ENCODE peak calls at places on chromosomes 6 and 20, in ten cellular contexts. U, F, W, J, E, H, M, K, Z and X are unnamed samples.

GRCh38 chr6:41200296-41200900 is 551 bp downstream of the TREML2 start:
- DNase-seq in U (no peak), F (no peak), W (no peak), J (no peak), E (no peak), H (peak; percentile 37), M (no peak), K (peak; percentile 75), Z (peak; percentile 73), X (peak; percentile 68)

GRCh38 chr20:48342822-48343513 is 484.8 kb downstream of the PREX1 start:
- DNase-seq in U (no peak), F (no peak), W (no peak), J (no peak), E (no peak), H (no peak), M (no peak), K (no peak), Z (no peak), X (no peak)

GRCh38 chr6:56902551-56903464 is 52.1 kb upstream of the BEND6 start:
- DNase-seq in U (peak; percentile 14), F (peak; percentile 30), W (no peak), J (peak; percentile 13), E (no peak), H (peak; percentile 19), M (no peak), K (peak; percentile 85), Z (peak; percentile 31), X (peak; percentile 14)

GRCh38 chr6:26195376-26195923 is 108.2 kb downstream of the HFE start:
- DNase-seq in U (peak; percentile 44), F (peak; percentile 94), W (peak; percentile 81), J (peak; percentile 83), E (no peak), H (peak; percentile 90), M (peak; percentile 80), K (peak; percentile 95), Z (peak; percentile 91), X (peak; percentile 84)

GRCh38 chr20:35881676-35882075 is 72.6 kb downstream of the SCAND1 start:
- DNase-seq in U (no peak), F (no peak), W (no peak), J (no peak), E (no peak), H (no peak), M (no peak), K (no peak), Z (no peak), X (no peak)

GRCh38 chr20:31661625-31662371 is 24.1 kb downstream of the COX4I2 start:
- DNase-seq in U (peak; percentile 63), F (peak; percentile 87), W (peak; percentile 84), J (peak; percentile 90), E (peak; percentile 96), H (peak; percentile 86), M (peak; percentile 74), K (peak; percentile 85), Z (peak; percentile 77), X (peak; percentile 73)

GRCh38 chr20:2135018-2135417 is 33.4 kb downstream of the STK35 start:
- DNase-seq in U (no peak), F (no peak), W (no peak), J (no peak), E (no peak), H (no peak), M (no peak), K (no peak), Z (no peak), X (no peak)

GRCh38 chr6:28634758-28635546 is 109.3 kb downstream of the GPX5 start:
- DNase-seq in U (no peak), F (peak; percentile 24), W (no peak), J (no peak), E (no peak), H (no peak), M (no peak), K (peak; percentile 46), Z (no peak), X (no peak)

DNA sequence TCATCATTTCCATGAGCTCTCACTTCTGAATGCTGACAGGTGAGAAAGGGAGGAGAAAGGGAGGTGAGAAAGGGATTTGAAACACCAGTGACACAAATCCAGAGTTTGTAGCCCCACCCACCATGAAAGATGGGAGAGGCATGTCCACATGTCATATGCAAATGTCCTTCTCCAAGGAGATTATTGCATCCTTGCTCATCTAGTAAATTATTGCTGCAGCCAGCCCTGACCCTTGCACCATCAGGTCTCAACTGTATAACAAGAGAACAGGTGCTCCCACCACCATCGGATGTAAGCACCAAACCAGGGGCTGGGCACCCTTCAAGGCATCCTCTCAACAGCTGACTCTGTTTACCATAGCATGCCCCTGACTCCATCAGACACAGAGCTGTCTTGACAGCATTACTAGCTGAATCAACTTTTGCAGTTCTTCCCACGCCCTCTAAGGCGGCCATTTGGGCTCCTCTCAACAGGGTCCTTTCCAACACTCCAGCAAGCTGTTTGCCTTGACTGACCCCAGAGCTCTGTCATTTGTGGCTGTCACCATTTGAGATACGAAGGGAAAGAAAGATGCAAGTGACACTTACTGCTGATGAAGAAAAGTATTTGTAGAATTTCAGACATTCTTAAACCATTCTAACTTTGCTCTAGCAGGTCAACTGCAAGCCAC is 14.3 kb downstream of the GFOD1 start:
- DNase-seq in U (no peak), F (no peak), W (no peak), J (no peak), E (no peak), H (no peak), M (no peak), K (no peak), Z (no peak), X (no peak)
- H3K4me3 ChIP-seq in U (no peak overlapping the region), F (no peak overlapping the region), W (no peak overlapping the region), J (no peak overlapping the region), E (no peak overlapping the region), H (no peak overlapping the region), M (no peak overlapping the region), K (no peak overlapping the region), Z (no peak overlapping the region), X (no peak overlapping the region)

GRCh38 chr20:46001498-46001897 is 7.2 kb upstream of the MMP9 start:
- DNase-seq in U (no peak), F (no peak), W (no peak), J (no peak), E (no peak), H (no peak), M (no peak), K (no peak), Z (no peak), X (no peak)
- H3K4me1 ChIP-seq in U (no peaks in the 10 kb centered on the region), F (no peaks in the 10 kb centered on the region), W (no peaks in the 10 kb centered on the region), J (no peaks in the 10 kb centered on the region), E (no peaks in the 10 kb centered on the region), H (no peaks in the 10 kb centered on the region), M (no peaks in the 10 kb centered on the region), K (peaks cover 8% of the 10 kb centered on the region), Z (peaks cover 72% of the 10 kb centered on the region), X (peaks cover 80% of the 10 kb centered on the region)

DNA sequence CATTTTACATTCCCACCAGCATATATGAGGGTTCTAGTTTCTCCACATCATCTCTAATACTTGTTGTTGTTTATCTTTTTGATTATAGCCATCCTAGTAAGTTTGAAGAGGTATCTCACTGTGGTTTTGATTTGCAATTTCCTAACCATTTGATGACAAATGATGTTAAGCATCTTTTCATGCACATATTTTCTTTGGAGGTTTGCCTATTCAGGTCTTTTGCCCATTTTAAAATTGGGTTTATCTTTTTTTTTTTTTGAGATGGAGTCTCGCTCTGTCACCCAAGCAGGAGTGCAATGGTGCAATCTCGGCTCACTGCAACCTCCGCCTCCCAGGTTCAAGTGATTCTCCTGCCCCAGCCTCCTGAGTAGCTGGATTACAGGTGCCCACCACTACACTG is 4.0 kb downstream of the RBCK1 start:
- DNase-seq in U (no peak), F (no peak), W (no peak), J (no peak), E (no peak), H (no peak), M (no peak), K (no peak), Z (no peak), X (no peak)
- H3K36me3 ChIP-seq in U (peaks cover 60% of the 10 kb centered on the region), F (peaks cover 7% of the 10 kb centered on the region), W (peaks cover 33% of the 10 kb centered on the region), J (peaks cover 3% of the 10 kb centered on the region), E (peaks cover 7% of the 10 kb centered on the region), H (peaks cover 5% of the 10 kb centered on the region), M (peaks cover 11% of the 10 kb centered on the region), K (peaks cover 2% of the 10 kb centered on the region), Z (peaks cover 28% of the 10 kb centered on the region), X (peaks cover 25% of the 10 kb centered on the region)

GRCh38 chr20:662289-663192 is 9.5 kb upstream of the SRXN1 start:
- DNase-seq in U (no peak), F (no peak), W (no peak), J (no peak), E (no peak), H (no peak), M (no peak), K (no peak), Z (no peak), X (no peak)

GRCh38 chr20:664576-664975 is 11.0 kb downstream of the SCRT2 start:
- DNase-seq in U (no peak), F (no peak), W (no peak), J (no peak), E (no peak), H (no peak), M (no peak), K (no peak), Z (no peak), X (no peak)

GRCh38 chr20:665276-665675 is 10.3 kb downstream of the SCRT2 start:
- DNase-seq in U (no peak), F (no peak), W (no peak), J (no peak), E (no peak), H (no peak), M (no peak), K (no peak), Z (no peak), X (no peak)

GRCh38 chr20:664151-664550 is 11.2 kb upstream of the SRXN1 start:
- DNase-seq in U (no peak), F (no peak), W (no peak), J (no peak), E (no peak), H (no peak), M (no peak), K (no peak), Z (no peak), X (no peak)

GRCh38 chr20:663315-664090 is 10.5 kb upstream of the SRXN1 start:
- DNase-seq in U (no peak), F (no peak), W (no peak), J (no peak), E (no peak), H (no peak), M (no peak), K (peak; percentile 37), Z (no peak), X (no peak)
- H3K4me3 ChIP-seq in U (no peak overlapping the region), F (no peak overlapping the region), W (peak overlapping the region; percentile 28), J (no peak overlapping the region), E (no peak overlapping the region), H (no peak overlapping the region), M (no peak overlapping the region), K (no peak overlapping the region), Z (no peak overlapping the region), X (no peak overlapping the region)